ENCODE peak calls at places on chromosomes 6 and 20, in seven cellular contexts. S is heart left ventricle, H is stomach, I is tibial nerve, E is suprapubic skin, J is body of pancreas, Y is HCT116. R is an unnamed sample. For H3K9me3, the result is how much of the 10 kb centered on the place peaks cover.

GRCh38 chr6:335572-335971 is 43.3 kb downstream of the DUSP22 start:
- DNase-seq in J (no peak), S (no peak), Y (no peak), H (no peak), I (no peak), E (no peak), R (no peak)

GRCh38 chr6:3322366-3322890 is 63.7 kb downstream of the PSMG4 start:
- DNase-seq in E (no peak), H (no peak), S (no peak), I (no peak), Y (no peak), J (no peak), R (no peak)

GRCh38 chr20:13325033-13325432 is 104.0 kb downstream of the ISM1 start:
- DNase-seq in H (no peak), S (no peak), E (no peak), J (no peak), I (no peak), Y (peak), R (no peak)

GRCh38 chr6:80356545-80356944 is 250.1 kb downstream of the BCKDHB start:
- DNase-seq in E (no peak), Y (no peak), J (no peak), H (no peak), I (no peak), S (no peak), R (no peak)

GRCh38 chr6:83511901-83512681 is at the start of gene PRSS35:
- DNase-seq in Y (peak), E (no peak), S (peak), I (no peak), J (peak), H (peak), R (no peak)

GRCh38 chr20:59591061-59591460 is 13.3 kb upstream of the PHACTR3 start:
- DNase-seq in Y (no peak), I (no peak), J (no peak), E (no peak), S (no peak), H (no peak), R (no peak)

GRCh38 chr6:35139924-35140524 is 1.1 kb downstream of the TCP11 start:
- DNase-seq in E (no peak), S (peak), J (peak), I (peak), Y (peak), H (peak), R (no peak)

GRCh38 chr6:137832110-137832509 is 34.9 kb upstream of the TNFAIP3 start:
- DNase-seq in J (no peak), Y (peak), E (no peak), H (no peak), I (no peak), S (no peak), R (no peak)

GRCh38 chr20:24917056-24917455 is 32.0 kb upstream of the CST7 start:
- DNase-seq in S (no peak), J (no peak), E (no peak), Y (no peak), H (no peak), I (no peak), R (no peak)

GRCh38 chr6:42742116-42742894 is 3.6 kb downstream of the TBCC start:
- DNase-seq in I (no peak), H (no peak), Y (no peak), J (no peak), S (no peak), E (no peak), R (no peak)

GRCh38 chr6:33578588-33579011 is 1.5 kb downstream of the BAK1 start:
- DNase-seq in E (no peak), I (no peak), Y (no peak), S (no peak), H (peak), J (no peak), R (no peak)

GRCh38 chr6:161088676-161089328 is 97.2 kb downstream of the MAP3K4 start:
- DNase-seq in S (no peak), E (no peak), I (no peak), J (no peak), Y (no peak), H (no peak), R (no peak)

DNA sequence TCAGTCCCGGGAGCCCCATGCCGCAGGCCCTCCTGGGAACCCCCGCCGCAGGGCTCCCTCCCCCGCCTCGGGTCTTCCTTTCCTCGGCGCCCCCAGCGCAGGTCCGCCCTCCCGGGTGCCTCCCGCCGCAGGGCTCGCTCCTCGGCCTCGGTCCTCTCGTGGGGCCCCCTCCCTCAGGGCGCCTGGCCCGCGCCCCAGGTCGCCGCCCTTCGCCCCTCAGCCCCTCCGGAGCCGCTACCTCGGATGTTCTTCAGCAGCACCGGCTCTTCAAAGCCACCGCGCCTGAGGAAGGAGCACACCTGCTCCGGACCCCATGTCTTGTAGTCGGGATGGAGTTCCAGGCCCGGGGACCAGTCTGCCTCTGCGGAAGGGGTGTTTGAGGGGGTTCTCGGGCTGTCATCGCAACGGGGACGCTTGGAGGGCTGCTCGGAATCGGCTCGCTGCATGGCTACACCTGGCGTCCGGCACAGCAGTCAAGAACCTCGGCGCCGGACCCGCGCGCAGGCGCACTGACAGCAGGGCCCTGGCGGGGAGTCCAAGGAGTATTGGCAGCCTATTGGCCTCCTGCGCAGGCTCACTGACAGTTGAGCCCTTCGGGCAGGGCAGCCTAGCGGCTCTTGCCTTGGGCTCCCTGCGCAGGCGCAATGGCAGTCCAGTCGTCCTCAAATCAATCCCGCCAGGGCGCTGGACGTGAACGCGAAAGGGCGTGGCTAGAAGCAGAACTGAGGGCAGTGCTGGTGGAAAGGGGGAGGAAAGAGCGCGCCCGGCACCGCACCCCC is at the start of gene SAMHD1:
- DNase-seq in J (peak), S (peak), H (peak), I (peak), Y (peak), E (peak), R (peak)
- TF ChIP-seq POLR2A in J (peak), S (peak), H (peak), I (peak), Y (peak), E (peak), R (peak)

GRCh38 chr6:112019619-112020018 is 34.3 kb upstream of the CCN6 start:
- DNase-seq in I (no peak), J (no peak), S (no peak), E (no peak), H (no peak), Y (no peak), R (no peak)
- H3K27ac ChIP-seq in I (peak), J (no peak), S (no peak), E (peak), H (no peak), Y (no peak), R (peak)

GRCh38 chr6:88665131-88665530 is 298.3 kb downstream of the RNGTT start:
- DNase-seq in E (no peak), H (no peak), S (no peak), J (no peak), I (no peak), Y (no peak), R (no peak)
- H3K9me3 ChIP-seq in E (under half), H (under half), S (under half), J (under half), I (under half), Y (under half), R (under half)

GRCh38 chr6:12113190-12113578 is 101.1 kb downstream of the HIVEP1 start:
- DNase-seq in E (no peak), H (no peak), S (no peak), I (no peak), J (no peak), Y (no peak), R (no peak)
- TF ChIP-seq POLR2A in E (no peak), H (no peak), S (no peak), I (no peak), J (no peak), Y (no peak), R (no peak)

DNA sequence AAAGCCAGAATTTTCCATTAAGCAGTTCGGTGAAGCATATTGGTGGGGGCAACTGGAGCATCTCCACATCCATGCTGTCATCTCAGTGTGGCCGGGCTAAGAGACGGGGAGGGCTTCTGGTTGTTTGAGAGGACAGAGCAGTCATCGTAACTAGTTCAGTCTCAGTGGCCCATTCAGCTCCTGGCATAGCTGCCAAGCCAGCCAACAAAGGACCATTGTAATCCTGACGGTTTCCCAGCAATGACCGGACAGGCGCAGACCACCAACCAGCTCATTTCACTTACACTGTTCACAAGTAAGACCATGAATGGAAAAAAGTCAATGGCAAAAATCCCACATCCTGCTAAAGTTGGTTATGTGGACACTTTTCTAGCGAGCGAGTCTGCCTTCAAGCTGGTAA is 14.9 kb upstream of the HDDC2 start:
- DNase-seq in H (no peak), J (no peak), E (no peak), Y (no peak), I (no peak), S (no peak), R (no peak)
- H3K27ac ChIP-seq in H (no peak), J (no peak), E (no peak), Y (no peak), I (no peak), S (no peak), R (no peak)

DNA sequence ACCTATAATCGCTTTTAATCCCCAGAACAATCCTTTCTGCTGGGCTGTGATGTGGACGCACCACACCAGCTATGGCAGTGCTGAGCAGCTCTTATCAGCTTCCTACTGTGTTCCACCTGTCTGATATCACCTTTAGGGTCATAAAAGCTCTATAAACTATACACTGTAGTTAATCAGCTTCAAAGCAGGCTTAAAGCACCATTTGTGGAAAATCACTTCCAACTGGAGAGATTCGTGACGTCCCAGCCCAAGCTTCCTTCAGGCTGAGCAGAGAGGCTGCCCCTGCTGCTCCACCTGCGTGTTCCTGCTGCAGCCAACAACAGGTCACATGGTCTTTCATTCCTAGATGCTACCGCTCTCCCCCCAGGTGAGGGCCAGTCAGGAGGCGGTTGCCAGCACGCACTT is 156.5 kb downstream of the SMOC2 start:
- DNase-seq in I (no peak), E (no peak), S (no peak), Y (no peak), H (peak), J (no peak), R (no peak)
- H3K9me3 ChIP-seq in I (under half), E (under half), S (under half), Y (under half), H (under half), J (under half), R (under half)

GRCh38 chr6:144215932-144216667 is 65.8 kb downstream of the STX11 start:
- DNase-seq in J (peak), Y (peak), H (peak), S (peak), I (peak), E (peak), R (no peak)
- TF ChIP-seq POLR2A in J (peak), Y (no peak), H (no peak), S (peak), I (peak), E (no peak), R (peak)

GRCh38 chr6:25928562-25929324 is 1.7 kb downstream of the SLC17A2 start:
- DNase-seq in S (no peak), J (no peak), H (no peak), I (no peak), E (no peak), Y (no peak), R (no peak)
- H3K27ac ChIP-seq in S (no peak), J (peak), H (no peak), I (no peak), E (no peak), Y (no peak), R (no peak)